ENCODE peak calls at places on chromosomes 16 and 17, in five cellular contexts. One of them, this sample, is unnamed.

GRCh38 chr17:43402567-43402966 is 3.8 kb downstream of the ARL4D start:
- DNase-seq in activated T-cell treated with anti-CD3 and anti-CD28 coated beads for 1 hour: no peak
- DNase-seq in hepatocyte: no peak
- DNase-seq in fibroblast of pulmonary artery: no peak
- DNase-seq in stimulated activated CD4-positive, alpha-beta T cell treated with anti-CD3 and anti-CD28 coated beads, Interleukin-2, amount 100 ng/mL, for 48 hours: no peak
- DNase-seq in this sample: no peak

GRCh38 chr16:50991436-50991835 is 159.6 kb downstream of the SALL1 start:
- DNase-seq in hepatocyte: no peak
- DNase-seq in activated T-cell treated with anti-CD3 and anti-CD28 coated beads for 1 hour: no peak
- DNase-seq in stimulated activated CD4-positive, alpha-beta T cell treated with anti-CD3 and anti-CD28 coated beads, Interleukin-2, amount 100 ng/mL, for 48 hours: no peak
- DNase-seq in fibroblast of pulmonary artery: no peak
- DNase-seq in this sample: no peak

GRCh38 chr17:73632513-73632912 is 11.7 kb downstream of the SDK2 start:
- DNase-seq in stimulated activated CD4-positive, alpha-beta T cell treated with anti-CD3 and anti-CD28 coated beads, Interleukin-2, amount 100 ng/mL, for 48 hours: no peak
- DNase-seq in activated T-cell treated with anti-CD3 and anti-CD28 coated beads for 1 hour: no peak
- DNase-seq in hepatocyte: no peak
- DNase-seq in fibroblast of pulmonary artery: no peak
- DNase-seq in this sample: no peak

GRCh38 chr16:2170587-2171435 is 15.2 kb downstream of the TRAF7 start:
- DNase-seq in hepatocyte: no peak
- DNase-seq in stimulated activated CD4-positive, alpha-beta T cell treated with anti-CD3 and anti-CD28 coated beads, Interleukin-2, amount 100 ng/mL, for 48 hours: no peak
- DNase-seq in activated T-cell treated with anti-CD3 and anti-CD28 coated beads for 1 hour: no peak
- DNase-seq in fibroblast of pulmonary artery: no peak
- DNase-seq in this sample: no peak

GRCh38 chr16:81405702-81406113 is 38.9 kb upstream of the CMIP start:
- DNase-seq in activated T-cell treated with anti-CD3 and anti-CD28 coated beads for 1 hour: no peak
- DNase-seq in stimulated activated CD4-positive, alpha-beta T cell treated with anti-CD3 and anti-CD28 coated beads, Interleukin-2, amount 100 ng/mL, for 48 hours: no peak
- DNase-seq in hepatocyte: peak
- DNase-seq in fibroblast of pulmonary artery: peak
- DNase-seq in this sample: peak

GRCh38 chr17:18038149-18038850 is 668 bp downstream of the ATPAF2 start:
- DNase-seq in activated T-cell treated with anti-CD3 and anti-CD28 coated beads for 1 hour: no peak
- DNase-seq in fibroblast of pulmonary artery: no peak
- DNase-seq in hepatocyte: no peak
- DNase-seq in stimulated activated CD4-positive, alpha-beta T cell treated with anti-CD3 and anti-CD28 coated beads, Interleukin-2, amount 100 ng/mL, for 48 hours: peak
- DNase-seq in this sample: no peak

GRCh38 chr16:2003827-2004641 is 5.6 kb downstream of the ZNF598 start:
- DNase-seq in hepatocyte: peak
- DNase-seq in activated T-cell treated with anti-CD3 and anti-CD28 coated beads for 1 hour: peak
- DNase-seq in stimulated activated CD4-positive, alpha-beta T cell treated with anti-CD3 and anti-CD28 coated beads, Interleukin-2, amount 100 ng/mL, for 48 hours: peak
- DNase-seq in fibroblast of pulmonary artery: peak
- DNase-seq in this sample: peak

GRCh38 chr17:36592316-36592710 is 634 bp downstream of the DHRS11 start:
- DNase-seq in hepatocyte: peak
- DNase-seq in fibroblast of pulmonary artery: no peak
- DNase-seq in activated T-cell treated with anti-CD3 and anti-CD28 coated beads for 1 hour: no peak
- DNase-seq in stimulated activated CD4-positive, alpha-beta T cell treated with anti-CD3 and anti-CD28 coated beads, Interleukin-2, amount 100 ng/mL, for 48 hours: peak
- DNase-seq in this sample: peak

GRCh38 chr17:57927048-57927723 is 28.0 kb downstream of the CUEDC1 start:
- DNase-seq in hepatocyte: no peak
- DNase-seq in activated T-cell treated with anti-CD3 and anti-CD28 coated beads for 1 hour: no peak
- DNase-seq in fibroblast of pulmonary artery: peak
- DNase-seq in stimulated activated CD4-positive, alpha-beta T cell treated with anti-CD3 and anti-CD28 coated beads, Interleukin-2, amount 100 ng/mL, for 48 hours: no peak
- DNase-seq in this sample: no peak

GRCh38 chr17:76382803-76383644 is 1.4 kb upstream of the SPHK1 start:
- DNase-seq in stimulated activated CD4-positive, alpha-beta T cell treated with anti-CD3 and anti-CD28 coated beads, Interleukin-2, amount 100 ng/mL, for 48 hours: peak
- DNase-seq in activated T-cell treated with anti-CD3 and anti-CD28 coated beads for 1 hour: peak
- DNase-seq in fibroblast of pulmonary artery: peak
- DNase-seq in hepatocyte: peak
- DNase-seq in this sample: peak

GRCh38 chr17:5557485-5557884 is 26.8 kb downstream of the NLRP1 start:
- DNase-seq in stimulated activated CD4-positive, alpha-beta T cell treated with anti-CD3 and anti-CD28 coated beads, Interleukin-2, amount 100 ng/mL, for 48 hours: no peak
- DNase-seq in activated T-cell treated with anti-CD3 and anti-CD28 coated beads for 1 hour: no peak
- DNase-seq in hepatocyte: no peak
- DNase-seq in fibroblast of pulmonary artery: peak
- DNase-seq in this sample: no peak

GRCh38 chr16:82368041-82368440 is 198.0 kb upstream of the MPHOSPH6 start:
- DNase-seq in hepatocyte: peak
- DNase-seq in stimulated activated CD4-positive, alpha-beta T cell treated with anti-CD3 and anti-CD28 coated beads, Interleukin-2, amount 100 ng/mL, for 48 hours: no peak
- DNase-seq in fibroblast of pulmonary artery: peak
- DNase-seq in activated T-cell treated with anti-CD3 and anti-CD28 coated beads for 1 hour: no peak
- DNase-seq in this sample: peak

GRCh38 chr17:8448310-8448709 is 12.6 kb downstream of the NDEL1 start:
- DNase-seq in activated T-cell treated with anti-CD3 and anti-CD28 coated beads for 1 hour: no peak
- DNase-seq in stimulated activated CD4-positive, alpha-beta T cell treated with anti-CD3 and anti-CD28 coated beads, Interleukin-2, amount 100 ng/mL, for 48 hours: no peak
- DNase-seq in fibroblast of pulmonary artery: no peak
- DNase-seq in hepatocyte: no peak
- DNase-seq in this sample: no peak

GRCh38 chr17:62692721-62693431 is 65.4 kb downstream of the MRC2 start:
- DNase-seq in activated T-cell treated with anti-CD3 and anti-CD28 coated beads for 1 hour: no peak
- DNase-seq in stimulated activated CD4-positive, alpha-beta T cell treated with anti-CD3 and anti-CD28 coated beads, Interleukin-2, amount 100 ng/mL, for 48 hours: no peak
- DNase-seq in hepatocyte: no peak
- DNase-seq in fibroblast of pulmonary artery: peak
- DNase-seq in this sample: no peak

GRCh38 chr16:47777191-47777590 is 316.1 kb downstream of the PHKB start:
- DNase-seq in stimulated activated CD4-positive, alpha-beta T cell treated with anti-CD3 and anti-CD28 coated beads, Interleukin-2, amount 100 ng/mL, for 48 hours: no peak
- DNase-seq in activated T-cell treated with anti-CD3 and anti-CD28 coated beads for 1 hour: no peak
- DNase-seq in hepatocyte: no peak
- DNase-seq in fibroblast of pulmonary artery: peak
- DNase-seq in this sample: no peak

GRCh38 chr16:24851700-24852099 is 5.9 kb downstream of the SLC5A11 start:
- DNase-seq in stimulated activated CD4-positive, alpha-beta T cell treated with anti-CD3 and anti-CD28 coated beads, Interleukin-2, amount 100 ng/mL, for 48 hours: no peak
- DNase-seq in activated T-cell treated with anti-CD3 and anti-CD28 coated beads for 1 hour: no peak
- DNase-seq in hepatocyte: no peak
- DNase-seq in fibroblast of pulmonary artery: no peak
- DNase-seq in this sample: no peak

This sample was measured in HAP-1.